ENCODE peak calls at places on chromosomes 4 and X, in eight cellular contexts. P, E, K, D, C, B, Q and N are unnamed samples.

GRCh38 chr4:128241425-128241913 is 46.1 kb downstream of the PGRMC2 start:
- DNase-seq in C (peak), B (no peak), D (peak), P (peak), E (no peak), K (no peak), Q (peak), N (peak)

GRCh38 chrX:30620980-30621716 is 32.1 kb upstream of the GK start:
- DNase-seq in K (peak), P (peak), E (no peak), B (no peak), D (no peak), C (peak), Q (peak), N (peak)

GRCh38 chr4:51932261-51932660 is 87.9 kb downstream of the LRRC66 start:
- DNase-seq in B (no peak), Q (no peak), C (peak), K (peak), P (no peak), E (no peak), D (no peak), N (no peak)

GRCh38 chr4:76569695-76570094 is 134.7 kb downstream of the SHROOM3 start:
- DNase-seq in E (no peak), B (no peak), Q (no peak), C (no peak), K (no peak), P (no peak), D (no peak), N (no peak)

GRCh38 chrX:155334486-155335316 is at the start of gene CLIC2:
- DNase-seq in Q (peak), B (peak), C (peak), P (peak), K (peak), E (no peak), D (peak), N (peak)

GRCh38 chrX:154490021-154490413 is 412 bp downstream of the SLC10A3 start:
- DNase-seq in D (peak), E (no peak), B (no peak), Q (no peak), P (peak), C (peak), K (no peak), N (no peak)

GRCh38 chr4:103098331-103098730 is 1.3 kb downstream of the BDH2 start:
- DNase-seq in Q (no peak), K (no peak), B (no peak), P (no peak), D (no peak), C (no peak), E (no peak), N (no peak)

GRCh38 chr4:73870260-73870659 is 1.1 kb downstream of the CXCL1 start:
- DNase-seq in C (no peak), Q (no peak), P (peak), D (no peak), K (no peak), E (no peak), B (peak), N (no peak)

GRCh38 chrX:40224658-40225057 is 126.9 kb upstream of the BCOR start:
- DNase-seq in P (no peak), Q (no peak), C (no peak), D (no peak), K (no peak), B (no peak), E (no peak), N (no peak)

GRCh38 chr4:52780627-52781354 is 29.6 kb upstream of the ERVMER34-1 start:
- DNase-seq in E (no peak), Q (peak), D (no peak), K (no peak), B (no peak), C (no peak), P (peak), N (no peak)

GRCh38 chr4:122746485-122746965 is 14.0 kb downstream of the BBS12 start:
- DNase-seq in B (no peak), Q (no peak), P (no peak), C (no peak), E (no peak), K (no peak), D (no peak), N (no peak)

GRCh38 chr4:48030470-48030869 is 13.9 kb downstream of the NIPAL1 start:
- DNase-seq in P (no peak), E (no peak), D (no peak), Q (no peak), C (no peak), B (no peak), K (no peak), N (no peak)

GRCh38 chrX:23784487-23785301 is 1.7 kb downstream of the SAT1 start:
- DNase-seq in B (no peak), P (peak), D (no peak), Q (no peak), C (peak), K (no peak), E (no peak), N (peak)

GRCh38 chr4:113024373-113024772 is 25.1 kb upstream of the ANK2 start:
- DNase-seq in E (no peak), K (no peak), P (no peak), D (no peak), B (no peak), Q (no peak), C (no peak), N (no peak)

GRCh38 chr4:147683717-147684700 is at the start of gene PRMT9:
- DNase-seq in Q (peak), D (peak), B (peak), C (peak), P (peak), K (peak), E (peak), N (peak)

GRCh38 chrX:131675596-131676194 is 131.8 kb downstream of the OR13H1 start:
- DNase-seq in E (no peak), C (no peak), B (no peak), Q (peak), D (no peak), K (no peak), P (peak), N (no peak)

GRCh38 chr4:137253949-137254348 is 278.3 kb downstream of the PCDH18 start:
- DNase-seq in B (no peak), C (peak), P (no peak), E (no peak), Q (no peak), D (no peak), K (no peak), N (no peak)

DNA sequence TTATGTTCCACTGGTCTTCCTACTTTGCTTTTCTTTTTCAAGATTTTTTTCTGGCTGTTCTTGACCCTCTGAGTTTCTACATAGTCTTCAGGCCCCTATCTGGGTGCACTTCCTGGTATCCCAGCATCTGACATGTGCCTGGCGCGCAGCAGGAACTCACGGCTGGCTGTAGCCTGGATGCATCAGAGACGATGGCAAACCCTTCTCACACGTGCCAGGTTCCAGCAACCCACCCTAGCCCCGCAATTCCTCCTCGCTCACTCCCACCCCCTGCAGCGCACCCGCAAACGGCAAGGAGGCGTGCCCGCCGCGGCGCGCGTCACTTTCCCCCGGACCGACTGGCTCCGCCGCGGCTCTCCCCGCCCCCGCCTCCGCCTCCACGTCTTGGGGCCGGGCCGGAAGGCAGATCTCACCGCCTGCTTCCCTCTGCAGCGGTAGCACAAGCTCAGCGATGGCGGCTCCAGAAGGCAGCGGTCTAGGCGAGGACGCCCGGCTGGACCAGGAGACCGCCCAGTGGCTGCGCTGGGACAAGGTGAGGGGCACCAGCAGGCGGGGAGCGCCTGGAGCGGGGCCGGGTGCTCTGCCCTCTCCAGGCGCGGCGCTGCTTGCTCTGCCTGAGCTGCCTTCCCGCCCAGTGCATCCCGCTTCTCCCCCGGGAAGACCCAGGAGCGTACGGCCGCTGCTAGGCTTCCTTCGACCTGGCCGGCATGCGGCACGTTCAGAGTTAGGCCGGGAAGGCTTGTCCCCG is at the start of gene PGM2:
- DNase-seq in C (peak), E (peak), P (peak), D (peak), Q (peak), B (peak), K (peak), N (peak)
- TF ChIP-seq CTCF in C (peak), E (no peak), P (no peak), D (no peak), Q (peak), B (no peak), K (no peak), N (no peak)

DNA sequence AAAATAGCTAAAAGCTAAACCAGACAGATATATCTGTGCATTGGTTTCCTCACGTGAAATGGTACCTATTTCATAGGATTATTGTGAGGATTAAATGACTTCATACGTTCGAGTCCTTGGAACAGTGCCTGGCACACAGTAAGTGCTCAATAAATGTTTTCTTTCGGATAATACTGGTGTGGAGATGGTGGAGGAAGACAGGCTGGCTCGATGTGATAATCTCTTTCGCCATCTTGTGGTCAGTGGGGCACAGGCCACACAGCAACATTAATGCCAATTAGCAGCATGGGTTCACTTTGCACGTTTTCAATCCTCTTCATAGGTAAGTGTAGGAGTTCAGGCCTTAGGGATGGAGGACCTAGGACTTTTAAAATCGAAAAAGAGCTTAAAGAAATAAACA is 9.3 kb downstream of the PAGE4 start:
- DNase-seq in P (peak), C (no peak), K (no peak), E (peak), B (peak), Q (peak), D (no peak), N (no peak)
- TF ChIP-seq CTCF in P (peak), C (peak), K (peak), E (peak), B (peak), Q (peak), D (no peak), N (peak)

GRCh38 chr4:66017671-66018070 is 347.4 kb upstream of the EPHA5 start:
- DNase-seq in D (no peak), C (peak), P (no peak), Q (no peak), E (no peak), K (no peak), B (no peak), N (no peak)
- TF ChIP-seq CTCF in D (no peak), C (no peak), P (no peak), Q (no peak), E (no peak), K (no peak), B (no peak), N (no peak)

DNA sequence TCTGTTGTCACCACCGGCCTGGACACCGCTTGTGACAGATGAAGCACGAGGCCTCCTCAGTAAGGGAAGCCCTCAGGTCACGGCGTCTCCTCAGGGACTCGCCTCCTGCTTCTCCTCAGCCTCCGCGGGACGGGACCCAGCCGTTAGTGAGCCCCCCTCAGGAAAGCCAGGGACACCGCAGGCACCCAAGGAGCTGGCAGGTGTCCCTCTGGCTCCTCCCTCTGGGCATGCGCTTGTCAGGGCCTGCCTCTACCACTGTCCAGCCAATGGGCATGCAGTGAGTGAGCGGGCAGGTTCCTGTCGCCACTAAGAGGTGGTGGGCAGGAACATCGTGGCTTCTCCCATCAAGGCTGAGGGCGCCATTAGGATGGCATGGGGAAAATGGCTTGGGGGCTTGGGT is 23.5 kb upstream of the CT55 start:
- DNase-seq in B (no peak), P (no peak), E (no peak), Q (peak), C (no peak), D (no peak), K (no peak), N (no peak)
- TF ChIP-seq CTCF in B (no peak), P (no peak), E (no peak), Q (peak), C (no peak), D (no peak), K (no peak), N (no peak)

GRCh38 chr4:68175562-68176155 is 46.0 kb upstream of the TMPRSS11F start:
- DNase-seq in E (peak), D (no peak), C (peak), B (no peak), K (peak), P (peak), Q (peak), N (peak)
- TF ChIP-seq CTCF in E (peak), D (peak), C (peak), B (peak), K (peak), P (peak), Q (peak), N (peak)